ENCODE peak calls at places on chromosomes 6 and 20, in nine cellular contexts. H is A549, O is neural progenitor cell, U is mammary epithelial cell, G is stomach, L is AG09309, R is fibroblast of lung, E is DMS79, C is endothelial cell. T is an unnamed sample.

GRCh38 chr6:138948780-138949179 is 39.3 kb downstream of the REPS1 start:
- DNase-seq in H (peak; percentile 34), O (no peak), U (no peak), G (no peak), L (no peak), R (no peak), E (no peak), C (no peak), T (no peak)

GRCh38 chr20:5065489-5066383 is 54.0 kb downstream of the PCNA start:
- DNase-seq in H (peak; percentile 98), O (no peak), U (peak; percentile 99), G (peak; percentile 70), L (peak; percentile 97), R (peak; percentile 96), E (no peak), C (no peak), T (no peak)

GRCh38 chr6:43749461-43749860 is 20.6 kb upstream of the VEGFA start:
- DNase-seq in H (no peak), O (no peak), U (no peak), G (no peak), L (no peak), R (no peak), E (no peak), C (no peak), T (no peak)

GRCh38 chr6:107784669-107785068 is 39.4 kb downstream of the SCML4 start:
- DNase-seq in H (no peak), O (no peak), U (no peak), G (no peak), L (no peak), R (no peak), E (no peak), C (no peak), T (no peak)

GRCh38 chr6:120648713-120649112 is 685.6 kb downstream of the TBC1D32 start:
- DNase-seq in H (no peak), O (no peak), U (peak; percentile 62), G (no peak), L (no peak), R (no peak), E (no peak), C (no peak), T (no peak)

GRCh38 chr6:89970072-89970471 is 75.8 kb downstream of the GJA10 start:
- DNase-seq in H (no peak), O (peak; percentile 14), U (no peak), G (no peak), L (no peak), R (no peak), E (no peak), C (no peak), T (no peak)

GRCh38 chr6:78484181-78485064 is 382.9 kb upstream of the IRAK1BP1 start:
- DNase-seq in H (no peak), O (no peak), U (no peak), G (no peak), L (no peak), R (no peak), E (no peak), C (no peak), T (no peak)

GRCh38 chr6:34369385-34369784 is 23.1 kb downstream of the NUDT3 start:
- DNase-seq in H (no peak), O (no peak), U (no peak), G (no peak), L (no peak), R (no peak), E (no peak), C (no peak), T (no peak)

GRCh38 chr20:25683050-25683449 is 13.6 kb downstream of the ZNF337 start:
- DNase-seq in H (no peak), O (no peak), U (no peak), G (no peak), L (no peak), R (no peak), E (no peak), C (no peak), T (no peak)

GRCh38 chr6:54431466-54431865 is 123.2 kb downstream of the TINAG start:
- DNase-seq in H (no peak), O (no peak), U (no peak), G (no peak), L (peak; percentile 18), R (peak; percentile 56), E (no peak), C (no peak), T (peak; percentile 32)

GRCh38 chr20:35490736-35491181 is 35.4 kb downstream of the CEP250 start:
- DNase-seq in H (no peak), O (no peak), U (no peak), G (no peak), L (no peak), R (no peak), E (no peak), C (no peak), T (no peak)

GRCh38 chr6:33592595-33593413 is 12.7 kb upstream of the BAK1 start:
- DNase-seq in H (no peak), O (peak; percentile 68), U (no peak), G (peak; percentile 62), L (no peak), R (no peak), E (no peak), C (no peak), T (no peak)

GRCh38 chr20:47454298-47455132 is 47.2 kb upstream of the NCOA3 start:
- DNase-seq in H (no peak), O (no peak), U (no peak), G (no peak), L (no peak), R (no peak), E (no peak), C (no peak), T (no peak)

GRCh38 chr6:12941422-12941821 is 224.9 kb downstream of the PHACTR1 start:
- DNase-seq in H (no peak), O (no peak), U (no peak), G (no peak), L (no peak), R (no peak), E (no peak), C (no peak), T (no peak)

GRCh38 chr6:617485-618100 is 39.3 kb downstream of the HUS1B start:
- DNase-seq in H (peak; percentile 3), O (no peak), U (no peak), G (no peak), L (no peak), R (no peak), E (no peak), C (no peak), T (no peak)

GRCh38 chr20:11814276-11814675 is 103.4 kb upstream of the BTBD3 start:
- DNase-seq in H (no peak), O (no peak), U (peak; percentile 88), G (no peak), L (no peak), R (peak; percentile 9), E (peak; percentile 83), C (no peak), T (no peak)

GRCh38 chr6:121540210-121540609 is 104.8 kb downstream of the GJA1 start:
- DNase-seq in H (no peak), O (no peak), U (no peak), G (no peak), L (no peak), R (no peak), E (no peak), C (no peak), T (no peak)

GRCh38 chr6:163309491-163310026 is 105.0 kb upstream of the QKI start:
- DNase-seq in H (no peak), O (no peak), U (peak; percentile 55), G (no peak), L (no peak), R (peak; percentile 37), E (no peak), C (no peak), T (no peak)

GRCh38 chr6:24844903-24845302 is 46.2 kb upstream of the ARMH2 start:
- DNase-seq in H (no peak), O (no peak), U (no peak), G (no peak), L (no peak), R (no peak), E (no peak), C (no peak), T (no peak)

GRCh38 chr6:166999845-167000253 is 652 bp downstream of the CEP43 start:
- DNase-seq in H (peak; percentile 3), O (no peak), U (no peak), G (peak; percentile 26), L (no peak), R (peak; percentile 5), E (no peak), C (no peak), T (no peak)

GRCh38 chr6:51515052-51515402 is 572.4 kb downstream of the PKHD1 start:
- DNase-seq in H (no peak), O (no peak), U (peak; percentile 19), G (no peak), L (no peak), R (no peak), E (no peak), C (no peak), T (no peak)